ENCODE peak calls at places on chromosomes 4 and X, in ten cellular contexts. P is CD8-positive, alpha-beta T cell; Q is hepatocyte; W is stomach; U is body of pancreas; Y is CD4-positive, alpha-beta memory T cell; J is pancreas; R is foreskin keratinocyte; Z is small intestine; A is naive thymus-derived CD4-positive, alpha-beta T cell. L is an unnamed sample.

GRCh38 chr4:141730805-141731204 is 94.4 kb downstream of the IL15 start:
- DNase-seq in Y (no peak), R (no peak), W (no peak), Z (no peak), A (no peak), P (no peak), Q (no peak), J (no peak), U (no peak), L (no peak)

GRCh38 chr4:40927108-40927507 is 177.4 kb downstream of the NSUN7 start:
- DNase-seq in Q (no peak), J (no peak), Z (no peak), Y (no peak), R (no peak), A (no peak), P (no peak), W (no peak), U (no peak), L (no peak)

GRCh38 chrX:130895299-130895698 is 7.7 kb downstream of the ENOX2 start:
- DNase-seq in R (no peak), P (no peak), U (no peak), Q (no peak), Z (no peak), J (no peak), Y (no peak), A (no peak), W (no peak), L (no peak)

GRCh38 chrX:33211356-33212254 is at the start of gene DMD:
- DNase-seq in Q (peak), R (peak), Y (no peak), Z (peak), U (peak), P (no peak), A (no peak), J (no peak), W (no peak), L (no peak)

GRCh38 chrX:20382082-20382481 is 115.4 kb upstream of the RPS6KA3 start:
- DNase-seq in Q (no peak), P (no peak), R (no peak), Y (no peak), J (no peak), A (no peak), U (no peak), W (no peak), Z (no peak), L (no peak)

GRCh38 chr4:7158991-7159390 is 33.3 kb upstream of the SORCS2 start:
- DNase-seq in Y (no peak), J (no peak), Z (no peak), A (no peak), P (no peak), R (no peak), Q (no peak), W (no peak), U (no peak), L (no peak)

GRCh38 chr4:184255361-184255760 is 37.7 kb upstream of the ENPP6 start:
- DNase-seq in J (no peak), Z (no peak), R (no peak), W (no peak), Y (no peak), Q (no peak), A (peak), P (peak), U (no peak), L (no peak)

GRCh38 chrX:30248854-30249253 is 1.9 kb downstream of the MAGEB1 start:
- DNase-seq in Q (no peak), U (no peak), P (no peak), A (no peak), J (no peak), W (no peak), R (no peak), Z (no peak), Y (no peak), L (no peak)

GRCh38 chrX:367866-368265 is 18.8 kb downstream of the PPP2R3B start:
- DNase-seq in Q (no peak), Z (no peak), Y (no peak), R (no peak), W (no peak), A (no peak), U (no peak), P (no peak), J (peak), L (no peak)

GRCh38 chrX:906586-906985 is 276.0 kb downstream of the SHOX start:
- DNase-seq in A (no peak), P (no peak), Q (no peak), W (no peak), Z (no peak), Y (no peak), J (no peak), U (no peak), R (no peak), L (no peak)

GRCh38 chrX:49627030-49627777 is 28.4 kb downstream of the GAGE1 start:
- DNase-seq in Y (peak), U (peak), W (no peak), A (no peak), J (no peak), R (no peak), Z (no peak), Q (no peak), P (peak), L (peak)

GRCh38 chr4:165345663-165346417 is 18.4 kb downstream of the MSMO1 start:
- DNase-seq in Q (no peak), U (no peak), A (no peak), R (no peak), Z (no peak), Y (no peak), P (no peak), J (no peak), W (no peak), L (no peak)

GRCh38 chrX:115226929-115227328 is 7.0 kb downstream of the LRCH2 start:
- DNase-seq in R (no peak), J (no peak), Q (peak), W (no peak), Z (no peak), U (no peak), Y (no peak), P (no peak), A (no peak), L (no peak)

GRCh38 chr4:104752337-104752736 is 257.6 kb upstream of the CXXC4 start:
- DNase-seq in Z (no peak), A (no peak), J (no peak), R (no peak), U (no peak), Q (no peak), Y (no peak), W (no peak), P (no peak), L (no peak)

GRCh38 chrX:2404816-2405215 is 96.0 kb downstream of the DHRSX start:
- DNase-seq in U (no peak), R (no peak), P (no peak), W (no peak), A (no peak), J (no peak), Z (no peak), Y (no peak), Q (no peak), L (no peak)

GRCh38 chr4:141761926-141762325 is 125.5 kb downstream of the IL15 start:
- DNase-seq in P (no peak), J (no peak), W (no peak), Q (no peak), U (no peak), Y (no peak), Z (no peak), R (no peak), A (no peak), L (no peak)

GRCh38 chrX:2426289-2426882 is 74.4 kb downstream of the DHRSX start:
- DNase-seq in W (no peak), Q (no peak), J (no peak), Y (no peak), U (no peak), A (no peak), Z (no peak), P (no peak), R (no peak), L (no peak)

GRCh38 chrX:36241397-36241796 is 321.9 kb downstream of the CFAP47 start:
- DNase-seq in Q (no peak), R (no peak), U (no peak), Y (no peak), W (no peak), Z (no peak), P (no peak), J (no peak), A (no peak), L (no peak)

GRCh38 chr4:136900706-136901105 is 631.6 kb downstream of the PCDH18 start:
- DNase-seq in P (no peak), J (no peak), Z (no peak), Y (no peak), U (no peak), R (no peak), A (no peak), W (no peak), Q (no peak), L (no peak)

GRCh38 chr4:157204634-157205244 is 15.8 kb upstream of the GRIA2 start:
- DNase-seq in Z (peak), J (peak), W (no peak), R (no peak), Y (no peak), A (no peak), U (peak), Q (peak), P (no peak), L (peak)

GRCh38 chrX:37686979-37687378 is 1.4 kb downstream of the XK start:
- DNase-seq in W (no peak), Q (no peak), Z (no peak), A (no peak), U (no peak), Y (no peak), P (no peak), R (no peak), J (no peak), L (no peak)

GRCh38 chrX:37684426-37684825 is 1.2 kb upstream of the XK start:
- DNase-seq in U (peak), P (no peak), J (no peak), W (no peak), R (no peak), Q (no peak), Z (no peak), A (no peak), Y (no peak), L (no peak)

GRCh38 chrX:37684918-37685317 is 673 bp upstream of the XK start:
- DNase-seq in R (no peak), U (no peak), Y (no peak), A (no peak), W (no peak), Z (peak), Q (no peak), P (no peak), J (no peak), L (no peak)

GRCh38 chrX:37685452-37686347 is at the start of gene XK:
- DNase-seq in P (peak), Y (peak), W (peak), Q (peak), U (peak), A (peak), J (peak), Z (peak), R (no peak), L (peak)

GRCh38 chrX:37686348-37686736 is 751 bp downstream of the XK start:
- DNase-seq in Z (peak), P (no peak), W (no peak), A (no peak), U (no peak), J (no peak), Q (no peak), Y (no peak), R (no peak), L (no peak)
- H3K27ac ChIP-seq in Z (peak), P (no peak), W (peak), A (no peak), U (peak), J (peak), Q (no peak), Y (no peak), R (no peak), L (no peak)

GRCh38 chr4:21410372-21410771 is 538.2 kb downstream of the KCNIP4 start:
- DNase-seq in J (no peak), Z (no peak), Y (no peak), A (no peak), U (no peak), Q (no peak), R (no peak), P (no peak), W (no peak), L (no peak)
- H3K27ac ChIP-seq in J (no peak), Z (no peak), Y (no peak), A (no peak), U (no peak), Q (no peak), R (no peak), P (no peak), W (no peak), L (no peak)

GRCh38 chrX:53283567-53283966 is 2.2 kb upstream of the IQSEC2 start:
- DNase-seq in J (no peak), Q (no peak), R (no peak), A (no peak), Z (no peak), W (no peak), U (no peak), Y (no peak), P (no peak), L (no peak)

GRCh38 chrX:53284684-53285447 is 3.5 kb upstream of the IQSEC2 start:
- DNase-seq in W (peak), Z (peak), R (no peak), P (peak), Y (peak), U (peak), J (peak), Q (peak), A (peak), L (peak)

GRCh38 chrX:53283099-53283498 is 1.7 kb upstream of the IQSEC2 start:
- DNase-seq in W (no peak), U (no peak), J (no peak), Z (no peak), R (no peak), Y (no peak), Q (no peak), P (no peak), A (no peak), L (no peak)

GRCh38 chrX:53287493-53288138 is 6.2 kb upstream of the IQSEC2 start:
- DNase-seq in J (peak), Y (peak), R (no peak), Z (peak), W (peak), P (peak), A (peak), Q (peak), U (peak), L (peak)

GRCh38 chrX:53285591-53285990 is 4.2 kb upstream of the IQSEC2 start:
- DNase-seq in Q (no peak), J (no peak), A (no peak), P (no peak), U (no peak), R (no peak), W (no peak), Y (no peak), Z (no peak), L (no peak)
- H3K27ac ChIP-seq in Q (no peak), J (no peak), A (no peak), P (no peak), U (no peak), R (no peak), W (no peak), Y (no peak), Z (no peak), L (no peak)

GRCh38 chr4:168887809-168888208 is 122.2 kb downstream of the CBR4 start:
- DNase-seq in P (no peak), J (no peak), U (no peak), Q (no peak), Y (no peak), Z (no peak), R (no peak), W (no peak), A (no peak), L (no peak)

GRCh38 chr4:168885416-168885815 is 124.6 kb downstream of the CBR4 start:
- DNase-seq in Y (no peak), J (no peak), W (no peak), U (no peak), P (no peak), Z (no peak), R (no peak), A (no peak), Q (no peak), L (no peak)

GRCh38 chr4:168888715-168889215 is 121.3 kb downstream of the CBR4 start:
- DNase-seq in Q (no peak), U (no peak), P (no peak), W (no peak), R (no peak), Y (no peak), A (no peak), J (no peak), Z (no peak), L (no peak)

GRCh38 chr4:168884251-168885124 is 125.6 kb downstream of the CBR4 start:
- DNase-seq in Q (no peak), W (no peak), J (no peak), P (no peak), Y (no peak), R (no peak), Z (no peak), A (no peak), U (no peak), L (no peak)

GRCh38 chr4:168886361-168886760 is 123.7 kb downstream of the CBR4 start:
- DNase-seq in Y (no peak), P (no peak), Q (no peak), J (no peak), Z (no peak), A (no peak), W (no peak), U (no peak), R (peak), L (no peak)
- H3K27ac ChIP-seq in Y (no peak), P (no peak), Q (no peak), J (no peak), Z (no peak), A (no peak), W (no peak), U (no peak), R (no peak), L (no peak)

DNA sequence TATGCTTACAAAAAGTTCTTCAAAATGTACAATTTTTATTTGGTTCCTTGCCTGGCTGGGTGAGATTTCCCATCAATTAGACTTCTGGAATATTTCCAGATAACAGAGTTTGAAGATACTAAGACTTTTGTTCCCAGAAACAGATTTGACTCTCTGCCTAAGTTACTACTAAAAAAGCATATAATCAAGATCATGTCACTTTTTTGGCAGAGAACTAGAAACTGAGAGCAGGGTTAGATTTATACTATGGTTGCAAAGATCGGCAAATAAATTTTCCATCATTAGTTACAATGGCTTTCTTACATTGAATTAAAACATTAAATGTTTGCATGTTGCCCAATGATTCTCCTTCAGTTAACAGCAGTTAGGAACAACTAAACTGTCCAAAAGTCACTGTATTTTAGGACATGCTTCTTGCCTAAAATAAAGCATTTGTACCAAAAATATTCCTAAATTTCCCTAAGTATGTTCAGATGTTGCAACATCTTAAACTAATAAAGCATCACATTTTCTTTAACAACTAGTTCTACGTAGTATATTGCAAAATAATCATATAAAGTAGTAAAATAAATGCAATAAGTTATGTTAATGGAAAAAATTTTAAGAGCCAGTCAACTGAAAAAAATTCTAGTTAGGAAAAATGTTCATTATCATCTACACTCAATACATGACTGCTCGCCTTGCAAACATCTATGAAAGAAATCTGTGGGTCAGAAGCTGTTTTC is 73.0 kb downstream of the SEC24D start:
- DNase-seq in Y (no peak), R (no peak), A (no peak), U (no peak), Q (no peak), W (no peak), Z (no peak), P (no peak), J (no peak), L (no peak)
- H3K27ac ChIP-seq in Y (no peak), R (no peak), A (no peak), U (no peak), Q (peak), W (peak), Z (no peak), P (no peak), J (no peak), L (no peak)

GRCh38 chr4:166957451-166957850 is 276.8 kb downstream of the SPOCK3 start:
- DNase-seq in R (no peak), U (no peak), A (no peak), W (no peak), Z (no peak), Y (no peak), P (no peak), Q (no peak), J (no peak), L (no peak)

DNA sequence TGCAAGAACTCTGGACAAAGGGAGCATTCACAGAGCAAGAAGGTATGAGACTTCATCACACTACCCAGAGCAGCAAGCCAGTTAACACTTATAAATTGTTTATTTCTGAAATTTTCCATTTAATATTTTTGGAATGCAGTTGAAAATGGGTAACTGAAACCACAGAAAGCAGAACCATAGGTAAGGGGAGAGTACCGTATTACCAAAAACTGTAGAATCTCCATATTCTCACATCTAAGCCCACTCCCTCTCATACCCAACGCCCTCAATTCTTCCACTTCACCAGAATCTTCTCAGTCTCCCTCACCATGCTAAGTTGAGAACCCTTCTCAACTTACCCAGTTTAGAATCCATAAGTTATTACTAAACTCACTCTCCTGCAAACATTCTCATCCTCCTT is 277.8 kb downstream of the SPOCK3 start:
- DNase-seq in J (no peak), A (no peak), Q (no peak), P (no peak), Y (no peak), R (no peak), W (no peak), U (no peak), Z (no peak), L (no peak)
- H3K27ac ChIP-seq in J (no peak), A (no peak), Q (no peak), P (no peak), Y (no peak), R (no peak), W (no peak), U (no peak), Z (no peak), L (no peak)

DNA sequence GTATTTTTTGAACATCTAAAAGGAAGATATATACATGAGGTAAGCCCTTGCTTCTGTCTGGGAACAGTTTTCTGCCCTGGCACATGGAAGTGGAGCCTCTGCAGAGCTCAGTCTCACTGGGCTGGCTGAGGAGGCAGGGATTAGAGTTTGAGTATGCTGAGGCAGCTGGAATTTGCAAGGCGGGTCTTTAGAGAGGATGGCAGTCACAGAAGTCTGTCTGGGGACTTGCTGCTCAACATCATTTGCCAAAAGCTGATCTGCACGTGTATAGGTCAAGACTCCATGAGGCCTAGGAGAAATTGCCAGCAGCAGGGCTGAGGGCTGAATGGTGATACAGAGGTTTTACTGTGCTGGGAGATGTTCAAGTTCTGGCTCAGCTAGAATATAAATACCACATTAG is 163.6 kb upstream of the ANK2 start:
- DNase-seq in R (no peak), Q (no peak), A (no peak), Z (no peak), U (no peak), J (no peak), P (no peak), Y (no peak), W (no peak), L (no peak)
- H3K27ac ChIP-seq in R (no peak), Q (no peak), A (no peak), Z (no peak), U (no peak), J (no peak), P (no peak), Y (no peak), W (no peak), L (no peak)

GRCh38 chr4:25406081-25406692 is 29.1 kb downstream of the ANAPC4 start:
- DNase-seq in J (no peak), Z (no peak), Q (no peak), R (no peak), W (no peak), U (no peak), Y (no peak), A (no peak), P (no peak), L (no peak)
- H3K27ac ChIP-seq in J (no peak), Z (no peak), Q (no peak), R (no peak), W (no peak), U (no peak), Y (no peak), A (no peak), P (no peak), L (no peak)

GRCh38 chrX:53595266-53595810 is 91.2 kb downstream of the HUWE1 start:
- DNase-seq in Y (no peak), R (no peak), J (no peak), W (no peak), Z (no peak), A (no peak), Q (no peak), U (no peak), P (no peak), L (no peak)
- H3K27ac ChIP-seq in Y (no peak), R (no peak), J (no peak), W (no peak), Z (no peak), A (no peak), Q (no peak), U (no peak), P (no peak), L (no peak)

DNA sequence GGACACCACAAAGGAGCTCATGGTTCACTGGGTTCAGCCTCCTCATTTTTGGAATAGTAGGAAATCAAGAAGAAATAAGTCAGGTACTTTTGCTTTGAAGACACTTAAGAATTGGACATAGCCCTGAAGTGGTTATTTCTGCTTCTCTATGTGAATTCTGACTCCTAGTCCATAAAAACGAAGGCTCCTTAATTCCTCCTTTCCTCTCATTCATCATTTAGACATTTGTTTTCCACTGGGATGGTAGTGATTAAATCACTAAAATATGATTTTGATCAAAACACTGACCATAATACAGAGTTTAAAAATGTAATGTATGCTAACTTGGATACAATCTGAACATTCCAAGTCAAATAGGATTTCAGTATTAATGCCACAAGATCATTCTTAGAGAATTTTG is 34.7 kb upstream of the CYP2U1 start:
- DNase-seq in Q (no peak), P (no peak), R (no peak), A (no peak), Z (no peak), Y (no peak), W (no peak), U (no peak), J (no peak), L (no peak)
- H3K27ac ChIP-seq in Q (peak), P (no peak), R (peak), A (no peak), Z (no peak), Y (no peak), W (peak), U (no peak), J (peak), L (no peak)

L was measured in CD4-positive, CD25-positive, alpha-beta regulatory T cell.